ENCODE peak calls at places on chromosome 20, in eight cellular contexts. D, O, B, L, C, T, P and A are unnamed samples.
A peak's percentile ranks its signal among the peaks of the same experiment; 100 is the strongest.

GRCh38 chr20:53642196-53643030 is 48.8 kb upstream of the ZNF217 start:
- DNase-seq in D (no peak), O (no peak), B (no peak), L (peak; percentile 25), C (no peak), T (no peak), P (peak; percentile 24), A (peak; percentile 72)

GRCh38 chr20:64035066-64035932 is 683 bp upstream of the C20orf204 start:
- DNase-seq in D (no peak), O (no peak), B (no peak), L (peak; percentile 31), C (no peak), T (no peak), P (no peak), A (no peak)

GRCh38 chr20:44625361-44625760 is 26.1 kb downstream of the ADA start:
- DNase-seq in D (no peak), O (no peak), B (no peak), L (no peak), C (no peak), T (no peak), P (no peak), A (no peak)

GRCh38 chr20:25251019-25251418 is 3.1 kb downstream of the PYGB start:
- DNase-seq in D (no peak), O (no peak), B (no peak), L (no peak), C (no peak), T (no peak), P (no peak), A (no peak)

GRCh38 chr20:15063077-15063476 is 725.7 kb upstream of the FLRT3 start:
- DNase-seq in D (no peak), O (no peak), B (no peak), L (no peak), C (no peak), T (no peak), P (no peak), A (no peak)

GRCh38 chr20:45041464-45042337 is 59.2 kb downstream of the KCNS1 start:
- DNase-seq in D (no peak), O (no peak), B (no peak), L (no peak), C (no peak), T (no peak), P (no peak), A (peak; percentile 82)

GRCh38 chr20:40757087-40757486 is 68.1 kb upstream of the MAFB start:
- DNase-seq in D (no peak), O (no peak), B (no peak), L (no peak), C (no peak), T (no peak), P (no peak), A (no peak)

GRCh38 chr20:910840-911770 is 5.0 kb downstream of the ANGPT4 start:
- DNase-seq in D (no peak), O (no peak), B (peak; percentile 64), L (no peak), C (no peak), T (no peak), P (no peak), A (peak; percentile 58)

GRCh38 chr20:32244150-32244823 is 33.2 kb upstream of the KIF3B start:
- DNase-seq in D (no peak), O (no peak), B (no peak), L (no peak), C (no peak), T (no peak), P (no peak), A (peak; percentile 26)

GRCh38 chr20:61560361-61560853 is 308.3 kb downstream of the CDH4 start:
- DNase-seq in D (no peak), O (no peak), B (peak; percentile 49), L (no peak), C (no peak), T (no peak), P (no peak), A (peak; percentile 65)

GRCh38 chr20:24979036-24979960 is 13.3 kb downstream of the APMAP start:
- DNase-seq in D (no peak), O (no peak), B (no peak), L (no peak), C (no peak), T (no peak), P (no peak), A (no peak)

GRCh38 chr20:31948008-31948407 is 3.8 kb downstream of the PDRG1 start:
- DNase-seq in D (no peak), O (no peak), B (no peak), L (no peak), C (no peak), T (no peak), P (no peak), A (peak; percentile 12)

GRCh38 chr20:62059926-62060630 is 5.6 kb downstream of the TAF4 start:
- DNase-seq in D (no peak), O (no peak), B (no peak), L (no peak), C (no peak), T (no peak), P (no peak), A (no peak)

GRCh38 chr20:48052492-48052870 is 267.2 kb upstream of the SULF2 start:
- DNase-seq in D (no peak), O (no peak), B (no peak), L (no peak), C (no peak), T (no peak), P (no peak), A (peak; percentile 6)

GRCh38 chr20:43859994-43860393 is 54.7 kb upstream of the TOX2 start:
- DNase-seq in D (no peak), O (no peak), B (no peak), L (no peak), C (no peak), T (no peak), P (no peak), A (no peak)

GRCh38 chr20:46520976-46521579 is 7.7 kb upstream of the ZNF334 start:
- DNase-seq in D (peak; percentile 21), O (peak; percentile 26), B (no peak), L (no peak), C (peak; percentile 40), T (peak; percentile 20), P (peak; percentile 8), A (peak; percentile 75)

GRCh38 chr20:50120935-50121693 is 8.2 kb upstream of the UBE2V1 start:
- DNase-seq in D (peak; percentile 12), O (peak; percentile 36), B (no peak), L (peak; percentile 60), C (peak; percentile 44), T (peak; percentile 18), P (peak; percentile 66), A (peak; percentile 78)

GRCh38 chr20:33480071-33480470 is 9.8 kb upstream of the CBFA2T2 start:
- DNase-seq in D (no peak), O (no peak), B (no peak), L (no peak), C (no peak), T (no peak), P (no peak), A (no peak)

GRCh38 chr20:13261460-13262301 is 40.6 kb downstream of the ISM1 start:
- DNase-seq in D (peak; percentile 17), O (peak; percentile 50), B (no peak), L (peak; percentile 70), C (peak; percentile 13), T (peak; percentile 29), P (peak; percentile 61), A (peak; percentile 72)

GRCh38 chr20:17867119-17867518 is 101.5 kb downstream of the SNX5 start:
- DNase-seq in D (no peak), O (no peak), B (no peak), L (no peak), C (no peak), T (no peak), P (no peak), A (no peak)

GRCh38 chr20:34532320-34532719 is 16.1 kb downstream of the DYNLRB1 start:
- DNase-seq in D (no peak), O (no peak), B (no peak), L (no peak), C (no peak), T (no peak), P (no peak), A (no peak)

GRCh38 chr20:17676378-17676759 is 5.7 kb downstream of the RRBP1 start:
- DNase-seq in D (no peak), O (no peak), B (no peak), L (no peak), C (no peak), T (no peak), P (no peak), A (no peak)

GRCh38 chr20:6473197-6473596 is 294.3 kb upstream of the BMP2 start:
- DNase-seq in D (no peak), O (no peak), B (no peak), L (no peak), C (no peak), T (no peak), P (no peak), A (peak; percentile 5)

GRCh38 chr20:5835234-5835845 is 85.1 kb downstream of the SHLD1 start:
- DNase-seq in D (no peak), O (no peak), B (no peak), L (peak; percentile 10), C (no peak), T (no peak), P (peak; percentile 10), A (peak; percentile 60)

GRCh38 chr20:13302647-13303425 is 81.8 kb downstream of the ISM1 start:
- DNase-seq in D (no peak), O (peak; percentile 8), B (no peak), L (peak; percentile 35), C (peak; percentile 4), T (no peak), P (peak; percentile 24), A (peak; percentile 60)

GRCh38 chr20:37441023-37441422 is 80.0 kb upstream of the NNAT start:
- DNase-seq in D (no peak), O (no peak), B (no peak), L (no peak), C (no peak), T (no peak), P (no peak), A (no peak)

GRCh38 chr20:13041574-13042457 is 33.0 kb downstream of the SPTLC3 start:
- DNase-seq in D (no peak), O (no peak), B (no peak), L (no peak), C (no peak), T (no peak), P (no peak), A (peak; percentile 6)

GRCh38 chr20:44014807-44015732 is 100.4 kb downstream of the TOX2 start:
- DNase-seq in D (no peak), O (no peak), B (no peak), L (no peak), C (no peak), T (no peak), P (no peak), A (no peak)

GRCh38 chr20:37986873-37987601 is 46.2 kb downstream of the TTI1 start:
- DNase-seq in D (no peak), O (no peak), B (no peak), L (no peak), C (no peak), T (no peak), P (no peak), A (peak; percentile 44)

GRCh38 chr20:62395311-62396242 is 8.7 kb downstream of the RPS21 start:
- DNase-seq in D (no peak), O (no peak), B (no peak), L (no peak), C (no peak), T (no peak), P (no peak), A (no peak)

GRCh38 chr20:15248618-15249395 is 911.4 kb upstream of the FLRT3 start:
- DNase-seq in D (no peak), O (no peak), B (no peak), L (no peak), C (no peak), T (no peak), P (no peak), A (no peak)

GRCh38 chr20:44447827-44448419 is 27.8 kb upstream of the TTPAL start:
- DNase-seq in D (no peak), O (no peak), B (no peak), L (no peak), C (no peak), T (no peak), P (no peak), A (no peak)